ENCODE peak calls at places on chromosomes 6 and 20, in four cellular contexts. N, E, H and Y are unnamed samples.
A peak's percentile ranks its signal among the peaks of the same experiment; 100 is the strongest.

GRCh38 chr6:166907373-166907841 is 48.9 kb downstream of the RNASET2 start:
- DNase-seq in N (no peak), E (no peak), H (peak; percentile 45), Y (no peak)

GRCh38 chr20:58623579-58624473 is 27.3 kb upstream of the STX16 start:
- DNase-seq in N (peak; percentile 62), E (peak; percentile 62), H (no peak), Y (peak; percentile 65)

GRCh38 chr6:166005846-166006592 is 161.6 kb downstream of the TBXT start:
- DNase-seq in N (peak; percentile 94), E (no peak), H (no peak), Y (no peak)

GRCh38 chr6:43669922-43670622 is 17.5 kb downstream of the MRPS18A start:
- DNase-seq in N (peak; percentile 13), E (no peak), H (no peak), Y (no peak)

GRCh38 chr6:149750136-149750609 is 632 bp downstream of the PCMT1 start:
- DNase-seq in N (peak; percentile 69), E (no peak), H (peak; percentile 42), Y (no peak)

GRCh38 chr20:10670521-10671220 is 3.1 kb downstream of the JAG1 start:
- DNase-seq in N (peak; percentile 24), E (no peak), H (no peak), Y (no peak)

GRCh38 chr6:33105386-33105785 is 29.6 kb downstream of the HLA-DPB1 start:
- DNase-seq in N (no peak), E (no peak), H (no peak), Y (no peak)

GRCh38 chr6:32529697-32530429 is at the start of gene HLA-DRB5:
- DNase-seq in N (peak; percentile 26), E (no peak), H (peak; percentile 47), Y (no peak)

GRCh38 chr20:50572922-50573777 is 63.0 kb downstream of the PTPN1 start:
- DNase-seq in N (no peak), E (no peak), H (no peak), Y (no peak)

GRCh38 chr6:170152111-170152926 is 138.6 kb downstream of the DLL1 start:
- DNase-seq in N (peak; percentile 54), E (no peak), H (no peak), Y (peak; percentile 44)

GRCh38 chr20:12825180-12825579 is 183.6 kb upstream of the SPTLC3 start:
- DNase-seq in N (no peak), E (no peak), H (no peak), Y (no peak)

GRCh38 chr20:36394340-36394965 is 88.3 kb downstream of the DLGAP4 start:
- DNase-seq in N (no peak), E (no peak), H (no peak), Y (no peak)

GRCh38 chr20:59017493-59018231 is 1.6 kb upstream of the TUBB1 start:
- DNase-seq in N (no peak), E (no peak), H (peak; percentile 36), Y (no peak)

GRCh38 chr20:35151739-35152138 is 4.6 kb upstream of the EDEM2 start:
- DNase-seq in N (no peak), E (no peak), H (no peak), Y (no peak)

GRCh38 chr6:1285589-1286340 is 26.1 kb upstream of the FOXQ1 start:
- DNase-seq in N (no peak), E (no peak), H (no peak), Y (no peak)

GRCh38 chr20:41058007-41058673 is 29.5 kb downstream of the TOP1 start:
- DNase-seq in N (no peak), E (no peak), H (no peak), Y (no peak)

GRCh38 chr6:160067564-160067963 is 54.1 kb upstream of the SLC22A1 start:
- DNase-seq in N (no peak), E (no peak), H (no peak), Y (no peak)

GRCh38 chr20:63254536-63255384 is 497 bp upstream of the NKAIN4 start:
- DNase-seq in N (no peak), E (no peak), H (no peak), Y (no peak)

GRCh38 chr6:158170656-158171081 is 2.5 kb downstream of the GTF2H5 start:
- DNase-seq in N (peak; percentile 67), E (no peak), H (no peak), Y (no peak)

GRCh38 chr6:30543824-30544223 is 12.5 kb downstream of the GNL1 start:
- DNase-seq in N (no peak), E (no peak), H (no peak), Y (no peak)

GRCh38 chr20:53930651-53931504 is 139.5 kb downstream of the BCAS1 start:
- DNase-seq in N (no peak), E (no peak), H (no peak), Y (no peak)

GRCh38 chr6:85923013-85923430 is 280.3 kb upstream of the SYNCRIP start:
- DNase-seq in N (peak; percentile 70), E (peak; percentile 45), H (no peak), Y (no peak)

GRCh38 chr6:139392834-139393233 is 18.4 kb upstream of the CITED2 start:
- DNase-seq in N (no peak), E (no peak), H (no peak), Y (no peak)

GRCh38 chr6:95670011-95670463 is 92.7 kb downstream of the MANEA start:
- DNase-seq in N (no peak), E (no peak), H (no peak), Y (no peak)

GRCh38 chr6:129893513-129894098 is 32.5 kb upstream of the TMEM244 start:
- DNase-seq in N (peak; percentile 49), E (no peak), H (no peak), Y (no peak)

GRCh38 chr6:46790359-46790874 is 2.8 kb upstream of the MEP1A start:
- DNase-seq in N (no peak), E (no peak), H (no peak), Y (no peak)

GRCh38 chr20:44247676-44248419 is 740 bp downstream of the GDAP1L1 start:
- DNase-seq in N (peak; percentile 51), E (no peak), H (no peak), Y (no peak)

GRCh38 chr20:58312836-58313235 is 3.3 kb downstream of the RAB22A start:
- DNase-seq in N (no peak), E (no peak), H (no peak), Y (no peak)

GRCh38 chr6:16718301-16718700 is 43.0 kb downstream of the ATXN1 start:
- DNase-seq in N (no peak), E (no peak), H (no peak), Y (no peak)

GRCh38 chr20:53517146-53517545 is 76.5 kb downstream of the ZNF217 start:
- DNase-seq in N (peak; percentile 23), E (no peak), H (no peak), Y (no peak)

GRCh38 chr20:15703171-15703911 is 869.9 kb downstream of the KIF16B start:
- DNase-seq in N (no peak), E (peak; percentile 87), H (no peak), Y (peak; percentile 34)

GRCh38 chr6:169427856-169428255 is 174.2 kb upstream of the THBS2 start:
- DNase-seq in N (no peak), E (no peak), H (no peak), Y (no peak)

GRCh38 chr6:116366740-116367275 is 3.9 kb upstream of the DSE start:
- DNase-seq in N (no peak), E (no peak), H (no peak), Y (no peak)